ENCODE peak calls at places on chromosome 20, in six cellular contexts. H is K562, J is GM23248, L is fibroblast of lung, R is Karpas-422, K is HCT116. X is an unnamed sample.

GRCh38 chr20:37839432-37839827 is 63.5 kb upstream of the VSTM2L start:
- DNase-seq in H (no peak), J (no peak), L (no peak), R (no peak), K (no peak), X (no peak)

GRCh38 chr20:3843490-3843889 is 3.1 kb upstream of the MAVS start:
- DNase-seq in H (peak; percentile 89), J (peak; percentile 75), L (peak; percentile 91), R (no peak), K (peak; percentile 43), X (peak; percentile 52)

GRCh38 chr20:9498322-9498721 is 16.1 kb upstream of the LAMP5 start:
- DNase-seq in H (no peak), J (peak; percentile 36), L (peak; percentile 51), R (no peak), K (no peak), X (no peak)

GRCh38 chr20:37885593-37886507 is 17.1 kb upstream of the VSTM2L start:
- DNase-seq in H (no peak), J (no peak), L (no peak), R (no peak), K (no peak), X (no peak)

GRCh38 chr20:1734269-1734858 is 76.8 kb upstream of the SIRPG start:
- DNase-seq in H (peak; percentile 2), J (peak; percentile 62), L (no peak), R (no peak), K (no peak), X (peak; percentile 36)

GRCh38 chr20:2141592-2142575 is 40.3 kb downstream of the STK35 start:
- DNase-seq in H (no peak), J (no peak), L (no peak), R (no peak), K (no peak), X (no peak)

GRCh38 chr20:23224806-23225205 is 125.8 kb upstream of the NXT1 start:
- DNase-seq in H (no peak), J (no peak), L (no peak), R (no peak), K (no peak), X (no peak)

GRCh38 chr20:10647471-10647870 is 26.3 kb downstream of the JAG1 start:
- DNase-seq in H (peak; percentile 18), J (peak; percentile 23), L (no peak), R (peak; percentile 58), K (no peak), X (no peak)

GRCh38 chr20:35615667-35616464 is at the start of gene SPAG4:
- DNase-seq in H (peak; percentile 83), J (peak; percentile 100), L (peak; percentile 82), R (peak; percentile 100), K (no peak), X (peak; percentile 99)

GRCh38 chr20:40651121-40651520 is 37.9 kb downstream of the MAFB start:
- DNase-seq in H (no peak), J (peak; percentile 52), L (peak; percentile 48), R (no peak), K (no peak), X (peak; percentile 50)

GRCh38 chr20:48897298-48898044 is 24.0 kb upstream of the ARFGEF2 start:
- DNase-seq in H (no peak), J (peak; percentile 86), L (peak; percentile 78), R (peak; percentile 89), K (peak; percentile 35), X (peak; percentile 76)

GRCh38 chr20:23228912-23229311 is 121.7 kb upstream of the NXT1 start:
- DNase-seq in H (no peak), J (peak; percentile 92), L (peak; percentile 94), R (no peak), K (no peak), X (peak; percentile 28)

GRCh38 chr20:47019106-47019824 is 124.6 kb downstream of the EYA2 start:
- DNase-seq in H (no peak), J (peak; percentile 49), L (peak; percentile 95), R (no peak), K (no peak), X (no peak)

GRCh38 chr20:32999603-33000250 is 4.5 kb downstream of the SUN5 start:
- DNase-seq in H (no peak), J (peak; percentile 8), L (no peak), R (no peak), K (no peak), X (no peak)
- H3K79me2 ChIP-seq in H (no peaks in the 10 kb centered on the region), J (no peaks in the 10 kb centered on the region), L (no peaks in the 10 kb centered on the region), R (no peaks in the 10 kb centered on the region), K (no peaks in the 10 kb centered on the region), X (no peaks in the 10 kb centered on the region)

GRCh38 chr20:44402391-44403193 is 47.1 kb downstream of the HNF4A start:
- DNase-seq in H (no peak), J (no peak), L (no peak), R (no peak), K (no peak), X (no peak)

GRCh38 chr20:44400671-44401051 is 45.2 kb downstream of the HNF4A start:
- DNase-seq in H (peak; percentile 24), J (no peak), L (no peak), R (no peak), K (no peak), X (no peak)

GRCh38 chr20:44401052-44401769 is 45.7 kb downstream of the HNF4A start:
- DNase-seq in H (no peak), J (no peak), L (no peak), R (no peak), K (no peak), X (no peak)

GRCh38 chr20:44403194-44404112 is 48.0 kb downstream of the HNF4A start:
- DNase-seq in H (no peak), J (no peak), L (no peak), R (no peak), K (no peak), X (no peak)

GRCh38 chr20:44401770-44402390 is 46.4 kb downstream of the HNF4A start:
- DNase-seq in H (no peak), J (no peak), L (no peak), R (no peak), K (no peak), X (no peak)
- H3K4me3 ChIP-seq in H (no peak overlapping the region), J (no peak overlapping the region), L (no peak overlapping the region), R (no peak overlapping the region), K (no peak overlapping the region), X (no peak overlapping the region)

GRCh38 chr20:32301719-32302506 is 24.5 kb downstream of the KIF3B start:
- DNase-seq in H (no peak), J (no peak), L (no peak), R (no peak), K (no peak), X (no peak)
- H3K79me2 ChIP-seq in H (no peaks in the 10 kb centered on the region), J (peaks cover 75% of the 10 kb centered on the region), L (peaks cover 5% of the 10 kb centered on the region), R (peaks cover 91% of the 10 kb centered on the region), K (peaks cover 25% of the 10 kb centered on the region), X (peaks cover 30% of the 10 kb centered on the region)

DNA sequence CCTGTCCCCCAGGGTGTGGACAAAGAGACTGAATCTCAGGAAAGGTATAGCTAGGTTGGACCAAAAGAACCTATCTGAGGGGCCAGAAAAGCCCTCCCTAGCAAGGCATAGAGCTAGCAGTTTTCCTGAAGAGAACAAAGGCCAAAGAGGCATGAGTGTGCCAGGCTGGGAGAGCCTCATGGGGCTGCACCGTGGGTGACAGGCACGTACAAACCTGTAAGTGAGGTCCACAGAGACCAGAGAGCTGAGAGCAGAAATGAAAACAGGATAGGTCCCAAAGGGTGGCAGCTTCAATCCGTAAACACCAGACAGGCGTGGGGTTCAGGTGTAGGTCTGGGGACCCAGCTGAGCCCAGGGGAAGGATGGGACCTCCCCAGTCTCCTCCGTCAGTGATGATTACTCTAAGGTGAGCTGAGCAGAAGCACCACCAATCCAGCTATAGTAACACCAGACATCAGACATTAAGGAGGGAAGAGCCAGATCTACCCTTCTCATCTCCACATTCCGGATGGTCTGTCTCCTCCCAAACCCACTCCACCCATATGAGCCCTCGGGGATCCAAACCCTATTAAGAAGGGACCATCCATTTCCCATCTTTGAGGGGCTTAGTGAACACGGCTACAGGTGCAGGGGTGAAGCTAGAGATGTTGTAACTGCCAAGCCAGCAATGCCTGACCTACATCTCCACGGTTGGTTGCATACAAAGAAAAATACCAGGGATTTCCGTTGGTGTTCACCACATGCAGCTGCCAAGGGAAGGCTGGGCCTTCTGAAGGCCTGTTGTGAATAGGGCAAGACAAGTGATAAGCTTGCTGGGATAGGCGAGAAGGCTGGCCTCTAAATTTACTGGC is 38.3 kb downstream of the BCL2L1 start:
- DNase-seq in H (no peak), J (no peak), L (no peak), R (peak; percentile 77), K (no peak), X (no peak)
- H3K4me3 ChIP-seq in H (no peak overlapping the region), J (no peak overlapping the region), L (no peak overlapping the region), R (peak overlapping the region; percentile 49), K (no peak overlapping the region), X (no peak overlapping the region)

GRCh38 chr20:25195962-25196700 is 619 bp downstream of the ENTPD6 start:
- DNase-seq in H (peak; percentile 11), J (no peak), L (no peak), R (peak; percentile 70), K (peak; percentile 28), X (peak; percentile 66)
- H3K79me2 ChIP-seq in H (peaks cover 18% of the 10 kb centered on the region), J (peaks cover 55% of the 10 kb centered on the region), L (peaks cover 19% of the 10 kb centered on the region), R (peaks cover 51% of the 10 kb centered on the region), K (peaks cover 50% of the 10 kb centered on the region), X (peaks cover 57% of the 10 kb centered on the region)

DNA sequence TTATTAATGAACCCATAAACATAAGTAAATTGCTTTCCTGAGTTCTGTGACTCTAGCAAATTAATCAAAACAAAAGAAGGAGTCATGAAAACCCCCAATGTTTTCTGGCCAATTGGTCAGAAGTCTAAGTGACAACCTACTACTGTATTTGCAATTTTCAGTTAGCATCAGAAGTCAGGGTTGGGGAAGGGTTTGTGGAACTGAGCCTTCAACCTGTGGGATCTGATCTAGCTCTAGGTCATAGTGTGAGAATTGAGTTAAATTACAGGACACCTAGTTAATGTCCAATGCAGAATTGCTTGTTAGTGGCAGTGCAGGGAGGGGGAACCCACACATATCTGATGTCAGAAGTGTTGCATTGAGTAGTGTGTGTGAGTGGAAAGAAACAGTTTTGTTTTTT is 142.4 kb downstream of the ISM1 start:
- DNase-seq in H (no peak), J (no peak), L (no peak), R (no peak), K (no peak), X (no peak)
- H3K4me3 ChIP-seq in H (no peak overlapping the region), J (no peak overlapping the region), L (no peak overlapping the region), R (no peak overlapping the region), K (no peak overlapping the region), X (no peak overlapping the region)

X was measured in mammary epithelial cell.